ENCODE peak calls at places on chromosomes 4 and X, in four cellular contexts. One of them, this sample, is unnamed.

GRCh38 chr4:146957252-146957651 is 11.6 kb upstream of the TTC29 start:
- DNase-seq in fibroblast of the aortic adventitia: peak
- DNase-seq in activated CD4-positive, CD25-positive, alpha-beta regulatory T cell treated with anti-CD3 and anti-CD28 coated beads, Interleukin-2, amount 50 U/mL, for 72 hours: no peak
- DNase-seq in A549: no peak
- DNase-seq in this sample: no peak

GRCh38 chr4:56388311-56388710 is 1.0 kb upstream of the AASDH start:
- DNase-seq in fibroblast of the aortic adventitia: peak
- DNase-seq in activated CD4-positive, CD25-positive, alpha-beta regulatory T cell treated with anti-CD3 and anti-CD28 coated beads, Interleukin-2, amount 50 U/mL, for 72 hours: no peak
- DNase-seq in A549: no peak
- DNase-seq in this sample: no peak

GRCh38 chr4:21901831-21902230 is 46.7 kb downstream of the KCNIP4 start:
- DNase-seq in fibroblast of the aortic adventitia: no peak
- DNase-seq in activated CD4-positive, CD25-positive, alpha-beta regulatory T cell treated with anti-CD3 and anti-CD28 coated beads, Interleukin-2, amount 50 U/mL, for 72 hours: no peak
- DNase-seq in A549: no peak
- DNase-seq in this sample: no peak

GRCh38 chrX:40008841-40009461 is 88.8 kb downstream of the BCOR start:
- DNase-seq in fibroblast of the aortic adventitia: no peak
- DNase-seq in activated CD4-positive, CD25-positive, alpha-beta regulatory T cell treated with anti-CD3 and anti-CD28 coated beads, Interleukin-2, amount 50 U/mL, for 72 hours: no peak
- DNase-seq in A549: no peak
- DNase-seq in this sample: peak

GRCh38 chr4:95850161-95850560 is 10.3 kb downstream of the PDHA2 start:
- DNase-seq in fibroblast of the aortic adventitia: no peak
- DNase-seq in activated CD4-positive, CD25-positive, alpha-beta regulatory T cell treated with anti-CD3 and anti-CD28 coated beads, Interleukin-2, amount 50 U/mL, for 72 hours: no peak
- DNase-seq in A549: no peak
- DNase-seq in this sample: no peak

GRCh38 chrX:101051153-101051548 is 760 bp downstream of the TRMT2B start:
- DNase-seq in fibroblast of the aortic adventitia: no peak
- DNase-seq in activated CD4-positive, CD25-positive, alpha-beta regulatory T cell treated with anti-CD3 and anti-CD28 coated beads, Interleukin-2, amount 50 U/mL, for 72 hours: no peak
- DNase-seq in A549: no peak
- DNase-seq in this sample: no peak

GRCh38 chr4:159179310-159179958 is 76.6 kb downstream of the RAPGEF2 start:
- DNase-seq in fibroblast of the aortic adventitia: no peak
- DNase-seq in activated CD4-positive, CD25-positive, alpha-beta regulatory T cell treated with anti-CD3 and anti-CD28 coated beads, Interleukin-2, amount 50 U/mL, for 72 hours: no peak
- DNase-seq in A549: no peak
- DNase-seq in this sample: no peak

GRCh38 chr4:122876456-122876855 is 45.9 kb downstream of the NUDT6 start:
- DNase-seq in fibroblast of the aortic adventitia: peak
- DNase-seq in activated CD4-positive, CD25-positive, alpha-beta regulatory T cell treated with anti-CD3 and anti-CD28 coated beads, Interleukin-2, amount 50 U/mL, for 72 hours: no peak
- DNase-seq in A549: no peak
- DNase-seq in this sample: no peak

GRCh38 chr4:118033148-118034060 is 882 bp upstream of the NDST3 start:
- DNase-seq in fibroblast of the aortic adventitia: peak
- DNase-seq in activated CD4-positive, CD25-positive, alpha-beta regulatory T cell treated with anti-CD3 and anti-CD28 coated beads, Interleukin-2, amount 50 U/mL, for 72 hours: no peak
- DNase-seq in A549: peak
- DNase-seq in this sample: peak

GRCh38 chrX:121641560-121641959 is 594.1 kb downstream of the GLUD2 start:
- DNase-seq in fibroblast of the aortic adventitia: peak
- DNase-seq in activated CD4-positive, CD25-positive, alpha-beta regulatory T cell treated with anti-CD3 and anti-CD28 coated beads, Interleukin-2, amount 50 U/mL, for 72 hours: no peak
- DNase-seq in A549: no peak
- DNase-seq in this sample: no peak

GRCh38 chr4:9979101-9979815 is 42.0 kb downstream of the SLC2A9 start:
- DNase-seq in fibroblast of the aortic adventitia: no peak
- DNase-seq in activated CD4-positive, CD25-positive, alpha-beta regulatory T cell treated with anti-CD3 and anti-CD28 coated beads, Interleukin-2, amount 50 U/mL, for 72 hours: no peak
- DNase-seq in A549: no peak
- DNase-seq in this sample: no peak

GRCh38 chrX:28189011-28189410 is 207.8 kb upstream of the DCAF8L1 start:
- DNase-seq in fibroblast of the aortic adventitia: peak
- DNase-seq in activated CD4-positive, CD25-positive, alpha-beta regulatory T cell treated with anti-CD3 and anti-CD28 coated beads, Interleukin-2, amount 50 U/mL, for 72 hours: no peak
- DNase-seq in A549: peak
- DNase-seq in this sample: no peak

GRCh38 chrX:115268421-115268820 is 21.1 kb upstream of the LUZP4 start:
- DNase-seq in fibroblast of the aortic adventitia: no peak
- DNase-seq in activated CD4-positive, CD25-positive, alpha-beta regulatory T cell treated with anti-CD3 and anti-CD28 coated beads, Interleukin-2, amount 50 U/mL, for 72 hours: no peak
- DNase-seq in A549: peak
- DNase-seq in this sample: no peak

GRCh38 chrX:69031181-69031580 is 134.1 kb downstream of the PJA1 start:
- DNase-seq in fibroblast of the aortic adventitia: peak
- DNase-seq in activated CD4-positive, CD25-positive, alpha-beta regulatory T cell treated with anti-CD3 and anti-CD28 coated beads, Interleukin-2, amount 50 U/mL, for 72 hours: no peak
- DNase-seq in A549: no peak
- DNase-seq in this sample: peak

This sample was measured in WTC11.